ENCODE peak calls at places on chromosomes 3 and 15, in four cellular contexts. P is thoracic aorta, C is dorsolateral prefrontal cortex, D is fibroblast of mammary gland. W is an unnamed sample.

GRCh38 chr15:101615986-101616848 is 36.0 kb downstream of the TM2D3 start:
- DNase-seq in P (no peak), C (no peak), D (peak), W (peak)

GRCh38 chr3:168097381-168097780 is 1.7 kb upstream of the GOLIM4 start:
- DNase-seq in P (no peak), C (no peak), D (no peak), W (no peak)

GRCh38 chr15:36911322-36911944 is 188.9 kb downstream of the MEIS2 start:
- DNase-seq in P (no peak), C (no peak), D (peak), W (peak)

GRCh38 chr3:50627407-50628051 is 10.6 kb downstream of the MAPKAPK3 start:
- DNase-seq in P (peak), C (peak), D (peak), W (peak)

GRCh38 chr15:99344639-99345038 is 93.4 kb downstream of the LRRC28 start:
- DNase-seq in P (no peak), C (no peak), D (no peak), W (no peak)

GRCh38 chr3:125250973-125251372 is 38.4 kb upstream of the SLC12A8 start:
- DNase-seq in P (no peak), C (no peak), D (no peak), W (no peak)

GRCh38 chr3:64105816-64106215 is 82.5 kb upstream of the PSMD6 start:
- DNase-seq in P (no peak), C (no peak), D (no peak), W (no peak)

GRCh38 chr15:74809951-74810350 is 2.7 kb upstream of the LMAN1L start:
- DNase-seq in P (no peak), C (no peak), D (no peak), W (peak)

GRCh38 chr3:68889328-68889727 is 43.0 kb downstream of the TAFA4 start:
- DNase-seq in P (no peak), C (no peak), D (no peak), W (no peak)

GRCh38 chr3:46829699-46830208 is 33.5 kb downstream of the MYL3 start:
- DNase-seq in P (no peak), C (no peak), D (no peak), W (no peak)

GRCh38 chr3:113844622-113845222 is 6.1 kb downstream of the GRAMD1C start:
- DNase-seq in P (no peak), C (no peak), D (peak), W (peak)

GRCh38 chr3:172332256-172333041 is 115.8 kb downstream of the GHSR start:
- DNase-seq in P (no peak), C (peak), D (peak), W (peak)

GRCh38 chr15:54803139-54803808 is 393.5 kb downstream of the RSL24D1 start:
- DNase-seq in P (no peak), C (no peak), D (peak), W (no peak)

GRCh38 chr3:61315874-61316273 is 64.6 kb upstream of the FHIT start:
- DNase-seq in P (no peak), C (no peak), D (peak), W (no peak)

GRCh38 chr3:32220006-32220405 is 18.5 kb upstream of the CMTM8 start:
- DNase-seq in P (no peak), C (no peak), D (peak), W (peak)

GRCh38 chr3:34650131-34650530 is 851.7 kb downstream of the PDCD6IP start:
- DNase-seq in P (no peak), C (no peak), D (no peak), W (no peak)

GRCh38 chr3:58536501-58537411 is at the start of gene ACOX2:
- DNase-seq in P (no peak), C (no peak), D (peak), W (no peak)

GRCh38 chr15:47409038-47409437 is 308.3 kb upstream of the SEMA6D start:
- DNase-seq in P (no peak), C (no peak), D (peak), W (no peak)

GRCh38 chr15:92617197-92618037 is 38.2 kb downstream of the FAM174B start:
- DNase-seq in P (no peak), C (no peak), D (peak), W (peak)

GRCh38 chr15:55816017-55816416 is 73.1 kb upstream of the PRTG start:
- DNase-seq in P (no peak), C (no peak), D (no peak), W (peak)

GRCh38 chr3:67614195-67614594 is 40.2 kb downstream of the SUCLG2 start:
- DNase-seq in P (no peak), C (no peak), D (no peak), W (no peak)

GRCh38 chr3:140530603-140531002 is 147.3 kb upstream of the TRIM42 start:
- DNase-seq in P (no peak), C (no peak), D (no peak), W (no peak)

GRCh38 chr3:55487376-55488241 is 503 bp upstream of the WNT5A start:
- DNase-seq in P (no peak), C (peak), D (peak), W (peak)

GRCh38 chr3:62604301-62604700 is 231.0 kb upstream of the FEZF2 start:
- DNase-seq in P (no peak), C (no peak), D (peak), W (peak)

GRCh38 chr15:73800662-73801345 is 47.7 kb upstream of the INSYN1 start:
- DNase-seq in P (peak), C (peak), D (peak), W (peak)

GRCh38 chr3:158906749-158907148 is 104.9 kb downstream of the MFSD1 start:
- DNase-seq in P (no peak), C (no peak), D (no peak), W (no peak)

GRCh38 chr3:52197842-52198625 is at the start of gene ALAS1:
- DNase-seq in P (peak), C (peak), D (peak), W (peak)

GRCh38 chr3:140023616-140024530 is 88.9 kb downstream of the CLSTN2 start:
- DNase-seq in P (no peak), C (peak), D (no peak), W (no peak)

DNA sequence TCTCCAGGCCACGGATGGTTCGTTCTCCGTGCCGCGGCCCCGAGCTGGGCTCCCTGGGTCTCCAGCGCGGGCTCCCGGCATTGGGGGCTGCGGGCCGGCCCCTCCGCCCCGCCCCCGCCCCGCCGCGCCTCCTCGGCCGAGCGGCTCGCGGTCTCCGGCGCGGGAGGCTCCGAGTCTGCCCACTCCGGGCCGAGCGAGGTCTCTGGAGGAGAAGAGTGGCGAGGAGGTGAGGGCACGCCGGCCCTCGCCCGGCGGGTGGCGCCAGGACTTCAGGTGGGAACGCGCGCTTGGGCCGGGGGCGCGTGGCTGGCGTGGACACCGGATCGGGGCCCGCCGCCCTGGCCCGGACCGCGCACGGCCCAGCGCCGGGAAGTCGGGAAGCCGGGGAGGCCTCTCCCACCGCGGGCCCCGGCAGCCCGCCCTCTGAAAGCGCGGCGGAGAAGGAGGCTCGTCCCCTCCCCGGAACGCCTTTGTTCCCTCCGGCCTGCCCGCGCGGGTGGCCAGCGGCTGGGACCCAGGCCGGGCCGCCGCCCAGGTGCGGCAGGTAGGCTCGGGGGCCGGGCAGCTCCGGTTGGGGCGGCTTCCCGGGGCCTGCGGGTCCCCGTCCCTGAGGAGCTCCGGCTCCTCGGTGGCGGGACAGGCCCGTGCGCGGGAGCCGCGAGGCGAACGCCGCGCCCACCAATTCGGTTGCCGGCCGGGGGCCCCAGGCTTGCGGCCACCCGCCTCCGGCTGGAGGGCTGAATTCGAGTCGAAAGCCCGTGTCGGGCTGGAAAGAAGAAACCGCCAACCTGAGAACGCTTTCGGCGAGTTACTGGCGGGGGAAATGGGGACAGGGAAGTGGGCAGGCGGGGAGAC is 1.1 kb downstream of the B3GNT5 start:
- DNase-seq in P (no peak), C (no peak), D (no peak), W (no peak)
- TF ChIP-seq CTCF in P (no peak), C (no peak), D (no peak), W (no peak)

DNA sequence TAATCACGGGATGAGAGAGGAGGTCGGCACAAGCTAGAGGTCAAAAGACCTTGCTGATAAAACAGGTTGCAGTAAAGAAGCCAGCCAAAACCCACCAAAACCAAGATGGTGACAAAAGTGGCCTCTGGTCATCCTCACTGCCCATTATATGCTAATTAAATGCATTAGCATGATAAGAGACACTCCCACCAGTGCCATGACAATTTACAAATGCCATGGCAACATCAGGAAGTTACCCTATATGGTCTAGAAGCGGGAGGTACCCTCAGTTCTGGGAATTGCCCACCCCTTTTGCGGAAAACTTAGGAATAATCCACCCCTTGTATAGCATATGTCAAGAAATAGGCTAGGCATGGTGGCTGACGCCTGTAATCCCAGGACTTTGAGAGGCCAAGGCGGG is 4.3 kb upstream of the ULK4 start:
- DNase-seq in P (no peak), C (no peak), D (no peak), W (no peak)
- TF ChIP-seq CTCF in P (no peak), C (no peak), D (no peak), W (no peak)

GRCh38 chr3:195154111-195154791 is 116.7 kb downstream of the XXYLT1 start:
- DNase-seq in P (no peak), C (no peak), D (peak), W (peak)
- TF ChIP-seq CTCF in P (no peak), C (no peak), D (no peak), W (no peak)

GRCh38 chr15:85593809-85594441 is 200.8 kb downstream of the KLHL25 start:
- DNase-seq in P (no peak), C (no peak), D (no peak), W (no peak)

GRCh38 chr15:85591622-85592021 is 203.1 kb downstream of the KLHL25 start:
- DNase-seq in P (no peak), C (no peak), D (no peak), W (no peak)

GRCh38 chr15:85588657-85589056 is 206.1 kb downstream of the KLHL25 start:
- DNase-seq in P (no peak), C (no peak), D (peak), W (no peak)

GRCh38 chr15:85589873-85590272 is 204.9 kb downstream of the KLHL25 start:
- DNase-seq in P (no peak), C (no peak), D (peak), W (peak)

GRCh38 chr15:85592148-85592547 is 202.6 kb downstream of the KLHL25 start:
- DNase-seq in P (no peak), C (no peak), D (peak), W (peak)
- TF ChIP-seq CTCF in P (no peak), C (no peak), D (peak), W (peak)

DNA sequence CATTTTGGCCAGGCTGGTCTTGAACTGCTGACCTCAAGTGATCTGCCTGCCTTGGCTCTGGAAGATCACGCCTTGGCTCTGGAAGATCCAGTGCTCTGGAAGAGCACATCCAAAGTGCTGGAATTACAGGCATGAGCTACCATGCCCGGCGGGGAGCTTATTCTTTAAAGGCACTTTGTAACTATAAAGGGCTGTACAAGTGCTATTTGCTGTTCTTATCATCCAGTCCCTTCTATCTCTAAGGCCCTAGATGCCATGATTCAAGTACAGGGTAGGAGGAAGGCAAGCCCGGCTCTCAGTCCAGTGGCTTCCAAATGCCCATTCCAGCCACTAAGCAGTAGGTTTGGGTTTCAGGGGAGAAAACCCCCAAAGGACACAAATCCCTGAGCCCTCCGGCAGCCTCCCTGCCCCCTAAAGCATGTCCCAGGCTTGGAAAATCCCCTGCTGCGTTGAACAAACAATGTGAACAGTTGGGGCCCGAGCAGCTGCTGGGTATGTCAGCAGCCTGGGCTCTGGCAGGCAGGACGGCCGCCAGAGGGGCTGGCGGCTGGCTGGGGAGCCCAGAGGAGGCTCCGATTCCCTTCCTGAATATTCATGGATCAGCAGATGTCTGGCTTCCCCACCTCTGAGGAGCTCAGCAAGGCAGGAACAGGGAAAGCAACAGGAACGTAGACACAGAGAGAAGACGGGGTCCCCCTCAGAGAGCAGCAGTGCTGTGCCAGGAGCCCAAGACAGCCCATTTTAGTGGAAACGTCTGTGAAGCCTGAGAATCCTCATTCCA is 7.7 kb downstream of the IGDCC4 start:
- DNase-seq in P (no peak), C (no peak), D (peak), W (no peak)
- TF ChIP-seq CTCF in P (no peak), C (no peak), D (no peak), W (no peak)

GRCh38 chr3:104102386-104102785 is 1264.3 kb upstream of the ALCAM start:
- DNase-seq in P (no peak), C (no peak), D (peak), W (peak)
- TF ChIP-seq CTCF in P (peak), C (peak), D (peak), W (peak)

GRCh38 chr3:1987983-1988382 is 110.7 kb upstream of the CNTN4 start:
- DNase-seq in P (no peak), C (no peak), D (peak), W (no peak)
- TF ChIP-seq CTCF in P (no peak), C (no peak), D (peak), W (no peak)

DNA sequence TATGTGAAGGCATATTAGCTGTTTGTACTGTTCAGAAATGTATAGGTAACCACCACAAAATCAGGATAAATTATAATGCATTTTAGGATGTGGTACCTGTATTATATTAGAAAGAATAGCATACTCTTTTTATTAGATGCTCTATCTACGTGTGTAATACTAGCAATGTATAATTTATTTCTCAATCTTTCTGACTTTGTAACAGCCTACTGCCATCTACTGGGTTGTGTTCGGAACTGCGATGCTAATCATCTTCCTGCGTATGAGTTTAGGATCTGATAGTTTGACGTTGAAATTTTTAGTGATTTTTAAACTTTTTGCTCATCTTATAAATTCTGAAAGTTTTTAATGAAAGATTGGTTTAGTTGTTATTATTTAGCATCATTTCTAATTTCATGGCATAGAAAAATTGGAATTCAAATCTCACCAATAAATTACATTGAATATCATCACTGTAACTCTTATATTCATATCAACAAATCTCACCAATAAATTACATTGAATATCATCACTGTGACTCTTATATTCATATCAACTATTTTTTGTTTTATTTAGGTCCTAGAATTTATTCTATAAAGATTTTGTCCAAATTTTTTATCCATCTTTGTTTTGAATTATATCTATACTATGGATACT is 322.7 kb upstream of the ZNF717 start:
- DNase-seq in P (no peak), C (no peak), D (peak), W (peak)
- TF ChIP-seq CTCF in P (peak), C (peak), D (peak), W (peak)

W was measured in HFFc6.